ENCODE peak calls at places on chromosomes 11 and 22, in five cellular contexts. One of them, this sample, is unnamed.

GRCh38 chr11:81005595-81005994 is 1564.8 kb upstream of the TENM4 start:
- DNase-seq in K562: no peak
- DNase-seq in cardiac fibroblast: peak; percentile 76
- DNase-seq in tibial nerve: no peak
- DNase-seq in kidney epithelial cell: peak; percentile 92
- DNase-seq in this sample: peak; percentile 90

GRCh38 chr11:85912414-85912813 is 57.2 kb downstream of the CCDC83 start:
- DNase-seq in cardiac fibroblast: no peak
- DNase-seq in kidney epithelial cell: no peak
- DNase-seq in tibial nerve: no peak
- DNase-seq in K562: no peak
- DNase-seq in this sample: no peak

GRCh38 chr11:16806791-16807190 is 68.3 kb downstream of the C11orf58 start:
- DNase-seq in K562: no peak
- DNase-seq in kidney epithelial cell: no peak
- DNase-seq in cardiac fibroblast: peak; percentile 59
- DNase-seq in tibial nerve: no peak
- DNase-seq in this sample: peak; percentile 92

GRCh38 chr11:77067776-77068460 is 1.1 kb downstream of the CAPN5 start:
- DNase-seq in tibial nerve: no peak
- DNase-seq in K562: no peak
- DNase-seq in kidney epithelial cell: no peak
- DNase-seq in cardiac fibroblast: no peak
- DNase-seq in this sample: no peak

GRCh38 chr11:17637901-17638300 is 81.5 kb upstream of the MYOD1 start:
- DNase-seq in K562: no peak
- DNase-seq in tibial nerve: no peak
- DNase-seq in kidney epithelial cell: no peak
- DNase-seq in cardiac fibroblast: no peak
- DNase-seq in this sample: no peak

GRCh38 chr11:130435671-130436070 is 7.3 kb upstream of the ADAMTS8 start:
- DNase-seq in K562: no peak
- DNase-seq in tibial nerve: no peak
- DNase-seq in cardiac fibroblast: peak; percentile 45
- DNase-seq in kidney epithelial cell: no peak
- DNase-seq in this sample: no peak

GRCh38 chr11:108670381-108670930 is 5.6 kb downstream of the DDX10 start:
- DNase-seq in K562: no peak
- DNase-seq in cardiac fibroblast: no peak
- DNase-seq in tibial nerve: no peak
- DNase-seq in kidney epithelial cell: no peak
- DNase-seq in this sample: no peak

GRCh38 chr11:117828641-117829368 is 4.3 kb upstream of the FXYD2 start:
- DNase-seq in kidney epithelial cell: peak; percentile 72
- DNase-seq in cardiac fibroblast: peak; percentile 53
- DNase-seq in K562: peak; percentile 44
- DNase-seq in tibial nerve: no peak
- DNase-seq in this sample: peak; percentile 66

GRCh38 chr11:95082576-95083001 is 7.1 kb upstream of the ENDOD1 start:
- DNase-seq in kidney epithelial cell: no peak
- DNase-seq in K562: no peak
- DNase-seq in tibial nerve: no peak
- DNase-seq in cardiac fibroblast: no peak
- DNase-seq in this sample: no peak

GRCh38 chr22:22810471-22810870 is 77.1 kb upstream of the IGLL5 start:
- DNase-seq in K562: no peak
- DNase-seq in tibial nerve: no peak
- DNase-seq in kidney epithelial cell: no peak
- DNase-seq in cardiac fibroblast: no peak
- DNase-seq in this sample: no peak
- H3K4me3 ChIP-seq in K562: no peak overlapping the region
- H3K4me3 ChIP-seq in tibial nerve: no peak overlapping the region
- H3K4me3 ChIP-seq in kidney epithelial cell: no peak overlapping the region
- H3K4me3 ChIP-seq in cardiac fibroblast: no peak overlapping the region
- H3K4me3 ChIP-seq in this sample: no peak overlapping the region

GRCh38 chr11:61384271-61385242 is 7.8 kb upstream of the TMEM216 start:
- DNase-seq in kidney epithelial cell: no peak
- DNase-seq in tibial nerve: no peak
- DNase-seq in cardiac fibroblast: peak; percentile 57
- DNase-seq in K562: peak; percentile 66
- DNase-seq in this sample: peak; percentile 69
- TF ChIP-seq CTCF in kidney epithelial cell: peak; percentile 21
- TF ChIP-seq CTCF in tibial nerve: no peak
- TF ChIP-seq CTCF in cardiac fibroblast: peak; percentile 36
- TF ChIP-seq CTCF in K562: peak; percentile 97
- TF ChIP-seq CTCF in this sample: peak; percentile 73

DNA sequence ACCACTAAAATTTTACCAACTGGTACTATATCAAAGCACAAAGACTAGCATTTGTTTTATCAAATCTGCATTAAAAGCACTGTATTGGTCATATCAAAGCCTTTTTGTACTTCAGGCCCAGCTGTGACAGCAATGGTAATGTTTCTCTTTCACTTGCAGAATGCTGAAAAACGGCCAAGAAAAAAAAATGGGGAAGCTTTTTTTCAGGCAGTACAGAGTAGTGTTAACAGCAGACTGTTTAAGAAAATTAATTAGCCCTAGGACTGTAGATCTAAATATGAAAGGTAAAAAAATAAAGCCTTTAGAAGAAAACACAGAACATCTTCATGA is 33.3 kb downstream of the DENND5A start:
- DNase-seq in tibial nerve: no peak
- DNase-seq in cardiac fibroblast: peak; percentile 78
- DNase-seq in K562: no peak
- DNase-seq in kidney epithelial cell: no peak
- DNase-seq in this sample: peak; percentile 75
- H3K4me3 ChIP-seq in tibial nerve: peak overlapping the region; percentile 34
- H3K4me3 ChIP-seq in cardiac fibroblast: no peak overlapping the region
- H3K4me3 ChIP-seq in K562: no peak overlapping the region
- H3K4me3 ChIP-seq in kidney epithelial cell: no peak overlapping the region
- H3K4me3 ChIP-seq in this sample: no peak overlapping the region

DNA sequence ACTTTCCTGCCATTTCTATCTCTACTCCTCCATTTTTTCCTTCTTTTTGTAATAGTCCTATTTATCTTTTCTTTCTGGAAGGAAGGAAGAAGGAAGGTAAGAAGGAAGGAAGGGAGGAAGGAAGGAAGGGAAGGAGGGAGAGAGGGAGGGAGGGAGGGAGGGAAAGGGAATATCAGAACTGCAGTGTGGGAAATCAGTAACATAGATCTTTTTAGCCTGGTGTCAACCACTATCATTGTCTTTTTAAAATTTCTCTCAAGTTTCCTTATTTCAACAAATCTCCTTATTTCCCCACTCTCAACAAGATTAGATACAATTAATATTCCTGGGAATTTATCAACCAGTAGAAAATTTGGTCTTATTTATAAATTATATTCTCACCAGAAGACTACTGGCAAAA is 33.7 kb downstream of the OR52E1 start:
- DNase-seq in K562: no peak
- DNase-seq in kidney epithelial cell: no peak
- DNase-seq in cardiac fibroblast: no peak
- DNase-seq in tibial nerve: no peak
- DNase-seq in this sample: no peak
- TF ChIP-seq CTCF in K562: no peak
- TF ChIP-seq CTCF in kidney epithelial cell: no peak
- TF ChIP-seq CTCF in cardiac fibroblast: no peak
- TF ChIP-seq CTCF in tibial nerve: no peak
- TF ChIP-seq CTCF in this sample: no peak

DNA sequence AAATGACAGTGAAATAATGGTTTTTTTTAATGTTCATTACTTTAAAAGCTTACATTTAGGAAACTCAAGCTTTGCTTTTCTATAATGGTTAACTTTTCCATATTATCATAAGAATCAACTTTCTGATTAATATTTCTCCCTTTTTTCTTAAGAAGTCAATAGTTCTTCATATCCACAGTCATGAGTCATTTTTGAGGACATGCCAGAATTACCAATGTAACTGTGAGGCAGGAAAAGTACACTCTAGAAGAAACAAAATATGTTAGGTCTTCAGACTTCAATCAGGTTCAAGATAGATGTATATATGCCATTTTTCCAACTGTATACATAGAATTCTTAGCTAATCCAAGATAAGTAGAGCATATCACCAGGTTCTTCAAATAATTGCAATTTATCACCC is 10.9 kb downstream of the MS4A6A start:
- DNase-seq in tibial nerve: no peak
- DNase-seq in kidney epithelial cell: no peak
- DNase-seq in K562: no peak
- DNase-seq in cardiac fibroblast: no peak
- DNase-seq in this sample: no peak
- H3K4me3 ChIP-seq in tibial nerve: no peak overlapping the region
- H3K4me3 ChIP-seq in kidney epithelial cell: no peak overlapping the region
- H3K4me3 ChIP-seq in K562: no peak overlapping the region
- H3K4me3 ChIP-seq in cardiac fibroblast: no peak overlapping the region
- H3K4me3 ChIP-seq in this sample: no peak overlapping the region

DNA sequence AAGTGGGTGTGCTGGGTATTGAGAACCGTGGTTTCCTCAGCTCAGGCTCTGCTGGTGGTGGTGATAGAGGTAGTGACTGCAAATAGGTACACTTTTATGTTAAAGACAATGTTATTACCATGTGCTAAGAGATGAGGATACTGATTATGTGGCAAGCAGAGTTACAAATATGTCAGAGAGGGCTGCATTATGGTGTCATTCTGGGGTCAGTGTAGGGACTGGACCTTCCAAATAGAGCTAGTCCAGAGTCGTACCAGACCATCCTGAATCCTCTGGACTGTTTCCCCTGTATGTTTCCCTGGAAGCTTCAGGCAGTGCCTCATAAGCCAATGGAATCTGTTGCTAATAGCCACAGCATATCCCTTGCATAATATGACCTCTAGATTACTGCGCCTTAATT is at the start of gene DNAJB7:
- DNase-seq in cardiac fibroblast: no peak
- DNase-seq in K562: no peak
- DNase-seq in tibial nerve: no peak
- DNase-seq in kidney epithelial cell: no peak
- DNase-seq in this sample: no peak
- TF ChIP-seq CTCF in cardiac fibroblast: no peak
- TF ChIP-seq CTCF in K562: no peak
- TF ChIP-seq CTCF in tibial nerve: no peak
- TF ChIP-seq CTCF in kidney epithelial cell: no peak
- TF ChIP-seq CTCF in this sample: no peak

DNA sequence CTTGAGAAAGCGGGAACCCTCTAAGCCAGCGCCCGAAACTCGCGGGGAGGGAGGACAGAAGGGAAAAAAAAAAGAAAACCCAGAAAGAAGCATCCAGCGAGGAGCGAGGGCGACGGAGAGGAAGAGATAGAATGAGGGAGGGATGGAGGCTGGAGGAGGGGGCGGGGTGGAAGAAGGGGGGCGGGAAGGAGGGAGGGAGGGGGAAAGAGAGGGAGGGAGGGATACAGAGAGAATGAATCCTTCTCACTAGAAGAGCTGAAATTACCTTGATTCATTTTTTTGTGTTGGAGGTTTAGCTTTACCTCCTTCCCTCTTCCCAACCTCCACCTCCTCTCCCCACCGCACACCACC is 19.3 kb upstream of the BDNF start:
- DNase-seq in K562: no peak
- DNase-seq in tibial nerve: no peak
- DNase-seq in kidney epithelial cell: no peak
- DNase-seq in cardiac fibroblast: no peak
- DNase-seq in this sample: no peak
- H3K4me3 ChIP-seq in K562: no peak overlapping the region
- H3K4me3 ChIP-seq in tibial nerve: peak overlapping the region; percentile 44
- H3K4me3 ChIP-seq in kidney epithelial cell: peak overlapping the region; percentile 62
- H3K4me3 ChIP-seq in cardiac fibroblast: peak overlapping the region; percentile 65
- H3K4me3 ChIP-seq in this sample: peak overlapping the region; percentile 69

DNA sequence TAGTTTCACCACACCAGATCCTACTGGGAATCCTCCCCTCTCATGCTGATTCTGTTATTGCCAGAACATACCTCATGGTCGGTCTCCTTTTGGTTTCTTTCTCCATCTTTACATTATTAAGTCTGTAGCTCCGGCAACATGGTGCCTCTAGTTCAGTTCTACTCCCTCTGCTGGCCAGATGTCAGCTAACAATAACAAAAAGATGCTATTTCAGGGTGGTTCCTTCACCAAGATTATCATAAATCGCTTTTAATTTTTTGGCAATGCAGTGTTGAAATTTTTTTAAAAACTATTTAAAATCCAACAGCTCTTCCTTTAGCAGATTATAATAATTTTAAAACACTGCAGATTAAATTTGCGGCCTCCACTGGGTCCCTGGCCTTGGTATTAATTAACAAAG is 492.8 kb upstream of the KIRREL3 start:
- DNase-seq in tibial nerve: no peak
- DNase-seq in K562: no peak
- DNase-seq in kidney epithelial cell: no peak
- DNase-seq in cardiac fibroblast: no peak
- DNase-seq in this sample: peak; percentile 14
- TF ChIP-seq CTCF in tibial nerve: no peak
- TF ChIP-seq CTCF in K562: peak; percentile 10
- TF ChIP-seq CTCF in kidney epithelial cell: peak; percentile 50
- TF ChIP-seq CTCF in cardiac fibroblast: peak; percentile 35
- TF ChIP-seq CTCF in this sample: peak; percentile 25

DNA sequence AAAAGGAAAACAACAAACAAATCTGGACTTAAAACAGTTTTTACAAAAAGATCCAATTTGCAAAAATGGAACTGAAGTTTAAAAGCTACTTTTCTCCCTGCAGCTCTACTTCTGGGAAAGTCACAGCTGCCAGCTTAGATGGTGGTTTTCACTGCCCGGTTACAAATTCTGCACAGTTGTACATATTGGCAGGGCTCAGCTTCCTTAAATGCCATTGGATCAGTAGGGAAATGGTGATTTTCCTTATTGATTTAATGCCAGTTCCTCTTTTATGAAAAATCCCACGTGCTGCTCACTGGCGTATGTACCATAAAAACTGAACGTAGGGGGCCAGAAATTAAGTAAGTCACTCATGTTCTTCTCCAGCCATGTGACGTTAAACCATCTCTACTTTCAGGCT is 22.8 kb downstream of the GRAP2 start:
- DNase-seq in tibial nerve: no peak
- DNase-seq in K562: no peak
- DNase-seq in cardiac fibroblast: no peak
- DNase-seq in kidney epithelial cell: no peak
- DNase-seq in this sample: no peak
- H3K4me3 ChIP-seq in tibial nerve: no peak overlapping the region
- H3K4me3 ChIP-seq in K562: no peak overlapping the region
- H3K4me3 ChIP-seq in cardiac fibroblast: no peak overlapping the region
- H3K4me3 ChIP-seq in kidney epithelial cell: no peak overlapping the region
- H3K4me3 ChIP-seq in this sample: no peak overlapping the region